ENCODE peak calls at places on chromosome 3, in four cellular contexts. Z is cardiac fibroblast, Q is cardiac muscle cell, R is Peyer's patch. V is an unnamed sample.

GRCh38 chr3:108301695-108302404 is 5.5 kb downstream of the HHLA2 start:
- DNase-seq in R (no peak), Q (no peak), Z (no peak), V (no peak)

GRCh38 chr3:148075829-148076716 is 621.6 kb upstream of the AGTR1 start:
- DNase-seq in Z (peak), R (no peak), Q (peak), V (peak)

GRCh38 chr3:112308151-112308911 is 14.3 kb upstream of the SLC9C1 start:
- DNase-seq in Z (peak), R (no peak), Q (peak), V (no peak)

GRCh38 chr3:12870942-12871341 is 29.6 kb upstream of the RPL32 start:
- DNase-seq in R (peak), Q (no peak), Z (no peak), V (no peak)

GRCh38 chr3:191303596-191303995 is 25.6 kb upstream of the CCDC50 start:
- DNase-seq in Q (no peak), Z (peak), R (no peak), V (no peak)

GRCh38 chr3:40313975-40314860 is 4.7 kb downstream of the EIF1B start:
- DNase-seq in Q (no peak), Z (no peak), R (peak), V (no peak)

GRCh38 chr3:123706871-123707270 is 122.0 kb upstream of the HACD2 start:
- DNase-seq in R (no peak), Q (no peak), Z (no peak), V (no peak)

GRCh38 chr3:16112910-16113504 is 61.5 kb upstream of the GALNT15 start:
- DNase-seq in Z (peak), R (no peak), Q (no peak), V (no peak)

GRCh38 chr3:51704511-51704950 is 2.3 kb upstream of the GRM2 start:
- DNase-seq in R (no peak), Z (no peak), Q (no peak), V (peak)

GRCh38 chr3:50316657-50317242 is 5.8 kb downstream of the HYAL2 start:
- DNase-seq in Q (no peak), R (peak), Z (no peak), V (no peak)

GRCh38 chr3:99084825-99085224 is 183.3 kb upstream of the DCBLD2 start:
- DNase-seq in Q (no peak), R (no peak), Z (no peak), V (no peak)

GRCh38 chr3:8453153-8453552 is 48.5 kb upstream of the LMCD1 start:
- DNase-seq in R (no peak), Z (no peak), Q (no peak), V (no peak)

GRCh38 chr3:170531054-170531453 is 54.8 kb downstream of the SLC7A14 start:
- DNase-seq in R (no peak), Q (no peak), Z (no peak), V (no peak)

GRCh38 chr3:101643861-101644613 is 32.9 kb downstream of the ZBTB11 start:
- DNase-seq in Q (no peak), R (no peak), Z (peak), V (no peak)
- H3K4me3 ChIP-seq in Q (no peak), R (no peak), Z (no peak), V (no peak)

DNA sequence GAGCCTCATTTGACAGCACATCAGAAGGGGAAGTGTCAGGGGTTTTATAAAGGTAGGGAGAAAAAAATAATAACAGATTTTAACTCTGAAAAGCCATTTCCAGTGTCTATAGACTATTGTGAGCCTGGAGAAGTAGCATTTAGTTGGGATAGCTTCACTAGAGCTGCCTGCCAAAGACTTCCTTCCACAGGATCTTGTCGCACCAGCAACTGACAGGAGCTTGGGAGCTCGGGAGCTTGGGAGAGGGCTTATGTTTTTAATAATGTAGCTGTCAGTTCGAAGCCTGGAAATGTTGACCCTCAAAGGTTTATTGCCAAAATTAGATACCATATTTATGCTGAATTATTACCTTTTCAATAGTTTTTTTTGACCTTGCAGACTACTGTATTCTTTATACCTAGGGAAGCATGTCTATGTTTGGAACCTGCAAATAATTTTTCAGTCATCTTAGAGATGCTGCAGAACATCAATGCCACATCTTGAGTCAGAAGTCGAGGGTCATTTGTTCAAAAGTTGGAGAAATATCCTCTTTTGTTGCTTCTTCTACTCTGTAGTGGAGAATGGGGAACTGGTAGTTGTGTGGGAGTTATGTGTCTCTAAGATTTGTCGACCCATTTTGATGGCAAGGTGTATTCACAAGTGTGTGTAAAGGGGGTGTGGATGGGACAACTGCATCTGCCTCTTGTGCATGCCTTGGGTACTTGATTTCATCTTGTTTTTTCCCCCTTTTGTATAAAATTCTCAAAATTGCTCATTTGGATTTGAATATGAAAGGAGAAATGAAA is 41.7 kb downstream of the ARPP21 start:
- DNase-seq in Q (no peak), R (no peak), Z (no peak), V (no peak)
- H3K4me3 ChIP-seq in Q (no peak), R (no peak), Z (no peak), V (no peak)

GRCh38 chr3:49119439-49119838 is 1.2 kb downstream of the USP19 start:
- DNase-seq in R (no peak), Z (peak), Q (no peak), V (no peak)

GRCh38 chr3:49120096-49120437 is 556 bp downstream of the USP19 start:
- DNase-seq in Z (no peak), Q (no peak), R (no peak), V (no peak)

GRCh38 chr3:49121244-49121671 is 635 bp upstream of the USP19 start:
- DNase-seq in Q (no peak), Z (no peak), R (peak), V (no peak)

GRCh38 chr3:49120438-49121135 is at the start of gene USP19:
- DNase-seq in Q (peak), R (peak), Z (peak), V (peak)

DNA sequence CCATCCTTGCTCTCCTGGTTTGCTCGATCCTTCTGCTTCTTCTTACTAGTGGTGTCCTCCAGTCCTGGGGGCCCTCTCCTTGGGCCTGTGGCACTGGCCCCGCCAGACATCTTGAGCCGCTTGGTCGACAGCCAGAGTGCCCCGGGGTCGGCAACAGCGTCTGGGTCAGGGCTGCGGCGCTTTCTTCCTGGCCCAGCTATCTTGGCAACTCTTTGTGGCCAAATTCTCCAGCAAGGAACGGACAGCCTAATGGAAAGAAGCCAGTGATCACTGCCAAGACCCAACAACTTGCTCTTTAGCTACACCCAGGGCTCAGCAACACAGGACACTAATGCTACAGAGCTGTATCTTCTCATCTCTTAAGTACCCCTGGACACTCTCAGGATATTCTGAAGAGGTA is 1.6 kb downstream of the USP19 start:
- DNase-seq in Q (no peak), R (no peak), Z (peak), V (no peak)
- H3K4me3 ChIP-seq in Q (no peak), R (no peak), Z (no peak), V (no peak)

GRCh38 chr3:55508335-55508734 is 21.2 kb upstream of the WNT5A start:
- DNase-seq in R (no peak), Q (no peak), Z (no peak), V (no peak)
- H3K4me3 ChIP-seq in R (no peak), Q (no peak), Z (no peak), V (no peak)